ENCODE peak calls at places on chromosomes 11 and 22, in eight cellular contexts. G is Right ventricle myocardium superior; O is EH; U is neural crest cell; Q is glutamatergic neuron; B is NCI-H526 treated with DMSO at 0.1 percent for 48 hours; E is CD8-positive, alpha-beta T cell; H is Calu3. P is an unnamed sample.

GRCh38 chr11:130415719-130416536 is 12.5 kb downstream of the ADAMTS8 start:
- DNase-seq in G (peak), O (no peak), U (no peak), Q (no peak), B (no peak), E (no peak), H (no peak), P (no peak)

GRCh38 chr11:1433977-1434640 is 44.4 kb downstream of the BRSK2 start:
- DNase-seq in G (no peak), O (no peak), U (no peak), Q (no peak), B (no peak), E (no peak), H (no peak), P (no peak)

GRCh38 chr11:63670738-63671321 is 346 bp downstream of the ATL3 start:
- DNase-seq in G (peak), O (no peak), U (no peak), Q (peak), B (peak), E (peak), H (peak), P (no peak)

GRCh38 chr22:42932857-42933782 is 76.0 kb upstream of the ARFGAP3 start:
- DNase-seq in G (no peak), O (peak), U (no peak), Q (no peak), B (no peak), E (no peak), H (no peak), P (no peak)

GRCh38 chr22:35299217-35299716 is 427 bp upstream of the TOM1 start:
- DNase-seq in G (no peak), O (peak), U (no peak), Q (no peak), B (no peak), E (no peak), H (no peak), P (no peak)

GRCh38 chr22:46193898-46194310 is 43.6 kb downstream of the PPARA start:
- DNase-seq in G (peak), O (no peak), U (no peak), Q (no peak), B (no peak), E (no peak), H (no peak), P (no peak)

GRCh38 chr11:118620529-118621070 is 13.2 kb downstream of the PHLDB1 start:
- DNase-seq in G (peak), O (no peak), U (no peak), Q (peak), B (no peak), E (no peak), H (peak), P (no peak)

GRCh38 chr11:126654886-126655806 is 299.7 kb downstream of the ST3GAL4 start:
- DNase-seq in G (no peak), O (no peak), U (no peak), Q (peak), B (no peak), E (no peak), H (no peak), P (no peak)

GRCh38 chr22:25645266-25645665 is 80.8 kb downstream of the GRK3 start:
- DNase-seq in G (no peak), O (peak), U (no peak), Q (no peak), B (no peak), E (no peak), H (no peak), P (no peak)

GRCh38 chr11:134069426-134069921 is 602 bp downstream of the JAM3 start:
- DNase-seq in G (peak), O (peak), U (peak), Q (peak), B (peak), E (no peak), H (no peak), P (no peak)

GRCh38 chr11:44754876-44755552 is 28.3 kb downstream of the TSPAN18 start:
- DNase-seq in G (no peak), O (no peak), U (no peak), Q (no peak), B (no peak), E (no peak), H (no peak), P (no peak)

GRCh38 chr22:22855617-22856308 is 31.9 kb upstream of the IGLL5 start:
- DNase-seq in G (peak), O (peak), U (peak), Q (peak), B (no peak), E (peak), H (peak), P (no peak)

GRCh38 chr22:37088750-37089408 is 20.6 kb downstream of the TMPRSS6 start:
- DNase-seq in G (no peak), O (no peak), U (no peak), Q (no peak), B (no peak), E (no peak), H (no peak), P (no peak)

P was measured in NK-92 treated with Interleukin-12 subunit alpha and Interleukin-12 subunit beta, amount 100 ng/mL, for 24 hours.